ENCODE peak calls at places on chromosome X, in eight cellular contexts. Q is neural crest cell; I is cardiac fibroblast; O is GM10248; N is stimulated activated CD4-positive, alpha-beta T cell treated with anti-CD3 and anti-CD28 coated beads, Interleukin-2, amount 100 ng/mL, for 48 hours; F is NCI-H187 treated with DMSO at 0.1 percent for 48 hours; Y is NCI-H2081; A is activated naive CD4-positive, alpha-beta T cell. V is an unnamed sample.

GRCh38 chrX:1475881-1476280 is 23.2 kb upstream of the ASMTL start:
- DNase-seq in Q (no peak), I (no peak), O (peak), N (no peak), F (no peak), Y (no peak), A (no peak), V (no peak)

GRCh38 chrX:44470816-44471215 is 71.8 kb downstream of the FUNDC1 start:
- DNase-seq in Q (no peak), I (no peak), O (no peak), N (no peak), F (no peak), Y (peak), A (no peak), V (no peak)

GRCh38 chrX:53544936-53545335 is 110.8 kb upstream of the HSD17B10 start:
- DNase-seq in Q (no peak), I (no peak), O (no peak), N (no peak), F (no peak), Y (no peak), A (no peak), V (no peak)

GRCh38 chrX:114959729-114960128 is 57.7 kb downstream of the IL13RA2 start:
- DNase-seq in Q (no peak), I (peak), O (no peak), N (no peak), F (no peak), Y (peak), A (no peak), V (no peak)

GRCh38 chrX:54492340-54492739 is 3.7 kb downstream of the FGD1 start:
- DNase-seq in Q (no peak), I (peak), O (no peak), N (no peak), F (no peak), Y (no peak), A (no peak), V (peak)

GRCh38 chrX:154125356-154126040 is 18.5 kb upstream of the OPN1LW start:
- DNase-seq in Q (no peak), I (peak), O (no peak), N (no peak), F (no peak), Y (no peak), A (no peak), V (no peak)

GRCh38 chrX:153768311-153769157 is 4.5 kb downstream of the PLXNB3 start:
- DNase-seq in Q (no peak), I (no peak), O (no peak), N (no peak), F (no peak), Y (no peak), A (no peak), V (no peak)

GRCh38 chrX:10047631-10048030 is 80.5 kb downstream of the CLDN34 start:
- DNase-seq in Q (no peak), I (no peak), O (no peak), N (no peak), F (no peak), Y (no peak), A (no peak), V (no peak)